ENCODE peak calls at places on chromosomes 2 and 18, in four cellular contexts. P is neural progenitor cell, A is IMR-90, S is adipocyte. W is an unnamed sample.

GRCh38 chr18:64234336-64234735 is 85.4 kb upstream of the LINC00305 start:
- DNase-seq in A (no peak), P (no peak), S (no peak), W (no peak)

GRCh38 chr2:219473511-219473910 is 25.2 kb upstream of the GMPPA start:
- DNase-seq in S (no peak), A (no peak), P (no peak), W (no peak)

GRCh38 chr2:215528555-215528954 is 92.7 kb upstream of the FN1 start:
- DNase-seq in S (peak; percentile 89), A (peak; percentile 99), P (no peak), W (no peak)

GRCh38 chr2:233353769-233354499 is at the start of gene DGKD:
- DNase-seq in A (no peak), P (peak; percentile 87), S (peak; percentile 86), W (peak; percentile 68)

GRCh38 chr2:33421820-33422219 is 54.6 kb upstream of the RASGRP3 start:
- DNase-seq in A (no peak), S (no peak), P (no peak), W (no peak)

GRCh38 chr18:32460046-32460785 is 10.5 kb downstream of the GAREM1 start:
- DNase-seq in P (no peak), A (no peak), S (no peak), W (no peak)

GRCh38 chr2:39120521-39120770 is 405 bp downstream of the SOS1 start:
- DNase-seq in S (no peak), A (no peak), P (no peak), W (no peak)

GRCh38 chr2:143545059-143545458 is 415.8 kb downstream of the ARHGAP15 start:
- DNase-seq in S (no peak), A (no peak), P (no peak), W (no peak)

GRCh38 chr2:138846216-138846821 is 66.1 kb upstream of the NXPH2 start:
- DNase-seq in A (peak; percentile 7), P (peak; percentile 50), S (peak; percentile 53), W (peak; percentile 64)

GRCh38 chr2:60071427-60071826 is 482.0 kb downstream of the BCL11A start:
- DNase-seq in A (no peak), S (no peak), P (no peak), W (no peak)

GRCh38 chr2:149019768-149020167 is 18.7 kb upstream of the LYPD6B start:
- DNase-seq in A (no peak), P (no peak), S (no peak), W (no peak)

GRCh38 chr2:18548618-18549017 is 11.8 kb downstream of the RDH14 start:
- DNase-seq in A (no peak), S (no peak), P (no peak), W (no peak)

GRCh38 chr18:45059695-45060094 is 379.0 kb downstream of the SETBP1 start:
- DNase-seq in A (peak; percentile 88), S (peak; percentile 61), P (no peak), W (no peak)

GRCh38 chr2:197145471-197146056 is 165.0 kb downstream of the ANKRD44 start:
- DNase-seq in S (no peak), A (no peak), P (no peak), W (no peak)

DNA sequence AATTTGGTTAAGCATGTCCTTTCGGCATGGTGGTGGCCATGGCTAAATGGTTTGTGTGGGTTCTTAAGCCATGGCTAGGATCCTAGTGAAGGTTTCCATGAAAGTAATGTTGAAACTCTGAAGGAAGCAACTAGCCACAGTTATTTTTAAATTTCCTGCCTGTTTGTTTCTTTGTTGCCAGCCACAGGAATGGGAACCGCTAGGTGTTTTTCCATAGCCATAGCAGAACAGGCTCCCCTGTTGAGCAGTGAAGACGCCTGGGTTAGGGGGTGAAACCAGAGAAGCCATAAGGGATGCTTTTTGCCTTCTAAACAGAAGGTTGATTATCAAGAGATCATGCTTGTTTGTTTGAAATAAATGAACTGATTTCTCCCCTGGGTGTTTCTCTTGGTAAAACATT is 60.1 kb upstream of the CHMP1B start:
- DNase-seq in S (no peak), A (no peak), P (no peak), W (no peak)
- H3K9ac ChIP-seq in S (no peak overlapping the region), A (no peak overlapping the region), P (no peak overlapping the region), W (no peak overlapping the region)

GRCh38 chr2:71846669-71847291 is 300.9 kb downstream of the CYP26B1 start:
- DNase-seq in P (no peak), S (peak; percentile 50), A (peak; percentile 18), W (no peak)
- H3K9ac ChIP-seq in P (no peak overlapping the region), S (no peak overlapping the region), A (no peak overlapping the region), W (no peak overlapping the region)

GRCh38 chr2:240920783-240921231 is 14.7 kb downstream of the CROCC2 start:
- DNase-seq in P (no peak), S (peak; percentile 17), A (no peak), W (no peak)

GRCh38 chr2:240919161-240919781 is 13.1 kb downstream of the CROCC2 start:
- DNase-seq in S (no peak), A (no peak), P (no peak), W (no peak)

GRCh38 chr2:240918258-240919091 is 12.3 kb downstream of the CROCC2 start:
- DNase-seq in S (no peak), P (no peak), A (no peak), W (no peak)

GRCh38 chr2:240921319-240922233 is 15.4 kb downstream of the CROCC2 start:
- DNase-seq in S (peak; percentile 95), P (no peak), A (peak; percentile 96), W (no peak)

DNA sequence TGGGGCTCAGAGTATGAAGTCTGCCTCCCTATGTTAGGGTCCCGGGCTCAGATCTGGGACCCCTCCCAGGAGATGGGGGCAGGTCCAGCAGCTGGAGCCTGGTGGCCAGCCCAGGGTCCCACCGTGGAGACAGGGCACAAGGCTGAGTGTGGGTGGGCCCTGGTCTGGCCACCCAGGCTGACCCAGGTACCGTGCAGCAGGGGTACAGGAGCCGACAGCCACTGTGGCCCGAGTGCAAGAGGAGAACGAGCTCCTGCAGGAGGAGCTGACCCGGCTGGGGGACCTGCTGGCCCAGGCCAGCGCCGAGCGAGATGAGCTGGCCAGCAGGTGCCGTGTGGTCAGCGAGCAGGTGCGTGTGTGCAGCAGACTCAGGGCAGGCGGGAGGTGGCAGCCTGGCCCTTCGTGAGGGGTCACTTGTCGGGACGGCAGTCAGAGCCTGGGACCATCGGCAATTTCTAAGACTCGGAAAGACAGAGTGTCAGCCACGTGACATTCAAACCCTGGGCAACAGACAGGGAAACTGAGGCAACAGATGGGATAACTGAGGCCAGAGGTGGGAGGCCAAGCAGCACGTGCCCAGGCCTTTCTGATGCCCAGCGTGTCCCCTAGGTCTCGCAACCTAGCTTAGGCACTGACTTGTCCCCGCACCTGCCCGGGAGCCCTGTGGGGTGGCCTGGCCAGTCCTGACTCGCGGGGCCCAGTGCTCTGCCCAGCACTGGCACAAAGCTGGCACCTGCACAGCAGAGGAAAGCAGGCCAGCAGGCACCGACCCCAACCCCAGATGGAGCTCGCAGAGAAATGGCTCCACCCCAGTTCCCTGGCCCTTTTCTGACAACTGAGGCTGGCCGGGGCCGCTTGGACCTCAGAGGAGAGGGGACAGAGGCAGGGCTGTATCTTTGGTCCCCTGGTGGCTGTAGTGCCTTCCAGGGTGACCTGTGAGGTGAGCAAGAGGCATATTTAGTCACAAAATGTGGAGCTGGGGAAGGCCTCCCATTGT is 13.9 kb downstream of the CROCC2 start:
- DNase-seq in A (no peak), P (no peak), S (no peak), W (no peak)
- H3K9ac ChIP-seq in A (no peak overlapping the region), P (no peak overlapping the region), S (peak overlapping the region; percentile 77), W (no peak overlapping the region)

GRCh38 chr2:198371329-198371728 is 566.9 kb downstream of the PLCL1 start:
- DNase-seq in S (no peak), P (no peak), A (no peak), W (no peak)
- H3K9ac ChIP-seq in S (peak overlapping the region; percentile 77), P (no peak overlapping the region), A (no peak overlapping the region), W (no peak overlapping the region)

GRCh38 chr2:70103531-70104061 is 16.3 kb downstream of the PCBP1 start:
- DNase-seq in S (peak; percentile 20), P (no peak), A (no peak), W (peak; percentile 12)

GRCh38 chr2:70099270-70099669 is 12.0 kb downstream of the PCBP1 start:
- DNase-seq in P (no peak), A (no peak), S (no peak), W (no peak)

GRCh38 chr2:70101174-70101573 is 13.9 kb downstream of the PCBP1 start:
- DNase-seq in S (no peak), A (no peak), P (no peak), W (no peak)

DNA sequence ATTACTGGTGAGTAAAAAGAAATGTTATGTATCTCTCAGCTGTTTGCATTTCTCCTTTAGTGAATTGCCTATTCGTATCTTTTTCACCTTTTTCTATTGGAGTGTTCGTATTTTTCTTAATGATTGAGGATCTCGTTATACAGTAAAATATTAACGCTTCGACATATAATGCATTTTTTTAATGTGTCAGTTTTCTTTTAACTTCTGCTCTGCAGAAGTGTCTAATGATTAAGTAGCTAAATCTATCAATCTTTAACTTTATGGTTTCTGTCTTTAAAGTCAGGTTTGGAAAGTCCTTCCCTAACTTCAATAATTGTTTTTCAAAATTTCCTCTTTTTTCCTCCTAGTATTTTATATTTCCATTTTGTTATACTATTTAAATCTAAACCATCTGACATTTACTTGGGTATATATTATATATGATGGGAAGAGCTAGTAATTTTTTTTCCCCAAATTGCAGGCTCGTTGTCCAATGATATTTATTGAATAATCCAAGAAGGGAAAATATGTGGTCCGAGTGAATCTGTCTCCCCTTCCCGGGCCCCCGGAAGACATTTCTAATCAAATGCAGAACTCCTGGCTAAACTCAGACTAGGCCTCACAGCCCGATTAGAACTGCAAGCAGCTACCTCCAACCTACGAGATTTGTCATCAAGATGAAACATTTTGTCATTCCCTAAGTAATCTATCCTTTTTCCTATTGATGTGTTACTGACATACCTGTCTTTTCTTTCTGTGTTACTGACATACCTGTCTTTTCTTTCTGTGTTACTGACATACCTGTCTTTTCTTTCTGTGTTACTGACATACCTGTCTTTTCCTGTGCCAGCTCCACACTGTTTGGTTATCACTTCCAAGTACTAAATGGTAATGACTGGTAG is 17.2 kb downstream of the PCBP1 start:
- DNase-seq in P (no peak), A (peak; percentile 79), S (peak; percentile 78), W (no peak)
- H3K9ac ChIP-seq in P (no peak overlapping the region), A (peak overlapping the region; percentile 13), S (peak overlapping the region; percentile 73), W (peak overlapping the region; percentile 7)

DNA sequence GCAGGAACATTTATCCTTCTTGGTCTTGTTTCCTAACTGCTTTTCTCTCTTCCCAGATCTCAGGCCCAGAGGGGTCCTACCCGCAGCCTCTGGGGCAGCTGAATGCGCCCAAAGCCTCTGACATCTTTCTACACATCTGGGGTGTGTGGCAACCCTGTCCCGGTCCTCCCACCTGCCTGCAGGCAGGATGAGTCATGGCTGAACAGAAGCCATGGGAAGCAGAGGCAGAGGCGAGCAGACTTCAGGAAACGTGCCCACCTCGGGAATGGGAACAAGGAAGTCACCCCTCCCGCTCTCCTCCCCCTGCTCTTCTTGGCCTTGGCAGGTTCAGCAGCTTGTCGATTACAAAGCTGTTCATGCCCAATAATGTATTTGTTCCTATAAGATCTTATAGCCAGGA is 10.6 kb upstream of the KCNF1 start:
- DNase-seq in P (no peak), S (peak; percentile 68), A (peak; percentile 45), W (no peak)
- H3K9ac ChIP-seq in P (no peak overlapping the region), S (no peak overlapping the region), A (no peak overlapping the region), W (no peak overlapping the region)

W was measured in MM.1S.